ENCODE peak calls at places on chromosomes 2 and 18, in five cellular contexts. H, I, A, K and F are unnamed samples.

GRCh38 chr2:12320027-12320734 is 396.6 kb upstream of the TRIB2 start:
- DNase-seq in H (no peak), I (no peak), A (peak), K (no peak), F (peak)

GRCh38 chr2:119864318-119864717 is 104.6 kb downstream of the PTPN4 start:
- DNase-seq in H (no peak), I (no peak), A (no peak), K (no peak), F (no peak)

GRCh38 chr18:3044931-3045698 is 32.2 kb upstream of the LPIN2 start:
- DNase-seq in H (no peak), I (peak), A (no peak), K (no peak), F (no peak)

GRCh38 chr18:76721207-76721996 is 101.0 kb upstream of the ZNF236 start:
- DNase-seq in H (no peak), I (no peak), A (no peak), K (no peak), F (no peak)

GRCh38 chr2:2890901-2891300 is 486.7 kb downstream of the EIPR1 start:
- DNase-seq in H (no peak), I (no peak), A (no peak), K (no peak), F (no peak)

GRCh38 chr2:150109028-150109427 is 378.4 kb downstream of the RND3 start:
- DNase-seq in H (no peak), I (no peak), A (no peak), K (no peak), F (no peak)

GRCh38 chr18:13273800-13274199 is 55.2 kb downstream of the LDLRAD4 start:
- DNase-seq in H (no peak), I (no peak), A (no peak), K (no peak), F (no peak)

GRCh38 chr18:3451989-3452749 is 2.2 kb downstream of the TGIF1 start:
- DNase-seq in H (no peak), I (peak), A (peak), K (peak), F (peak)

GRCh38 chr2:131521961-131522781 is 5.5 kb upstream of the CCDC74A start:
- DNase-seq in H (no peak), I (no peak), A (no peak), K (no peak), F (no peak)

GRCh38 chr2:48525269-48525943 is 4.5 kb upstream of the STON1 start:
- DNase-seq in H (no peak), I (no peak), A (no peak), K (no peak), F (peak)

GRCh38 chr2:191670076-191670475 is 7.9 kb upstream of the NABP1 start:
- DNase-seq in H (no peak), I (no peak), A (no peak), K (no peak), F (no peak)

GRCh38 chr2:144217853-144218633 is 301.9 kb downstream of the ZEB2 start:
- DNase-seq in H (no peak), I (no peak), A (peak), K (no peak), F (no peak)

GRCh38 chr2:44271296-44271695 is 4.0 kb upstream of the SLC3A1 start:
- DNase-seq in H (no peak), I (no peak), A (no peak), K (peak), F (no peak)

GRCh38 chr2:111100765-111101162 is 19.9 kb upstream of the BCL2L11 start:
- DNase-seq in H (no peak), I (no peak), A (no peak), K (peak), F (no peak)

GRCh38 chr2:237475704-237476107 is 11.3 kb upstream of the MLPH start:
- DNase-seq in H (no peak), I (no peak), A (peak), K (peak), F (no peak)

GRCh38 chr2:154490540-154490939 is 208.0 kb upstream of the KCNJ3 start:
- DNase-seq in H (no peak), I (no peak), A (no peak), K (no peak), F (no peak)

GRCh38 chr2:121579326-121579725 is 48.6 kb downstream of the RNU4ATAC start:
- DNase-seq in H (no peak), I (no peak), A (no peak), K (no peak), F (no peak)

GRCh38 chr18:33983126-33983525 is 241.6 kb downstream of the NOL4 start:
- DNase-seq in H (no peak), I (no peak), A (no peak), K (no peak), F (no peak)

GRCh38 chr2:25331686-25332365 is 9.9 kb downstream of the DNMT3A start:
- DNase-seq in H (no peak), I (no peak), A (peak), K (no peak), F (no peak)

GRCh38 chr2:188079176-188079575 is 212.5 kb upstream of the GULP1 start:
- DNase-seq in H (no peak), I (no peak), A (peak), K (no peak), F (no peak)

GRCh38 chr2:6906165-6906751 is 11.0 kb upstream of the RNF144A start:
- DNase-seq in H (no peak), I (no peak), A (no peak), K (no peak), F (no peak)

GRCh38 chr2:102056079-102056581 is 64.4 kb downstream of the IL1R2 start:
- DNase-seq in H (no peak), I (no peak), A (no peak), K (peak), F (no peak)

GRCh38 chr2:171550613-171551012 is 28.3 kb downstream of the CYBRD1 start:
- DNase-seq in H (no peak), I (no peak), A (peak), K (no peak), F (no peak)

DNA sequence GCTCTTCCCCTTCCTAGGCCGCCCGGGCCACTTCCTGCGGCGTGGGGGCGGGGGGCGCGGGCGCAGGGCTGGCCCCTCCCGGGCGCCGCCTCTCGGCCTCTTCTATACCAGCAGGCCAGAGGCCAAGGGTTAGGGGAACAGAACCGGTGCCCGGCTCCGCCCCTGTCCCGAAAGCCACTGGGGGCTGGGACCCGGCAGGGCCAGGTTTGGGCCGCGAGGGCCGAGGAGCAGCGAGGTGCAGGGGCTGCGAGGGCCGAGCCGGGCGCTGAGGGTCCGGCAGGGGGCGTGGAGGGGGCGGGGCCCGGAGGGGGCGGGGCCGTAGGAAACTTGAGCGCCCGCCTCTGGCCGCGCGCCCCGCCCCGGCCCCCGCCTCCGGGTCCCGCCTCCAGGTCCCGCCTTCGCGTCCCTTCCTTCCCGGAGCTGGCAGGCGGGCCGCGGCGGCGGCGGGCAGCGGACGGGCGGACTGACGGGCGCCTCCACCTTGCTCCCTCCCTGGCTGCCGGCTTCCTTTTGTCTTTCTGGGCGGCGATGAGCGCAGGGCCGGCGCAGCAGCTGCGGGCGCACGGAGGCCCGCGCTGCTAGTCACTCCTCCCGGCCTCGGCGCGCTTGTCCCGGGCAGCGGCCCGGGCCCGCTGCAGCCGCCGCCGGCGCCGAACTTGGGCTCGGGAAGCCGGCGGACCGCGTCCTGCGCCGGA is at the start of gene HPCAL1:
- DNase-seq in H (peak), I (peak), A (peak), K (peak), F (peak)
- TF ChIP-seq POLR2A in H (peak), I (no peak), A (peak), K (peak), F (peak)

DNA sequence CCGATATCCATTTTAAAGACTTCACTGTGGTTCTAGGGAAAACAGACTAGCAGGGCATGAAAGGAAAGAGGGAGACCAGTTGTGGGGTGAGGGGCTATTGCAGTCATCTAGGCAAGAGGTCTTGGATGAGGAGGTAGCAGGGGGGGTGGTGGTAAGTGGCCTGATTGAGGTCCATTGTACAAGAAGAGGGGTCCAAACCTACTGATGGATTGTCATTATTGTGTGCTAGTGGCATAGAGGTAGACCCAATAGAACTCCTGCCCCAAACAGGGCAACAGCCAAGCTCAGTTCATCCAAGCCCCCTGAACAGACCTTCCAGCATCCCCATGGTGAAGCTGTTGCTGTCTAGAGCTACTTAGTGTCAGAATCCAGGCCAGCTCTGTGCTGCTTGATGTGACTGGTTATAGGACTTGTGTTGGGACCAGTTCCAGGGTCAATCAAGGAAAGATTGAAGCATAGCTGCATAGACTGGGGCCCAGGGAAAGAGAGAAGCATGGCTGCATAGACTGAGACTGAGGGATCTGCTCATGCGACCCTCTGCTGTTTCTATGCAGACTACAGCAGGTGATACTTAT is 7.0 kb downstream of the ASAP2 start:
- DNase-seq in H (no peak), I (no peak), A (no peak), K (no peak), F (no peak)
- H3K27ac ChIP-seq in H (no peak), I (peak), A (no peak), K (no peak), F (peak)

GRCh38 chr2:226837334-226837733 is 1.5 kb downstream of the RHBDD1 start:
- DNase-seq in H (no peak), I (no peak), A (no peak), K (no peak), F (no peak)

GRCh38 chr2:226839960-226840359 is 4.1 kb downstream of the RHBDD1 start:
- DNase-seq in H (no peak), I (no peak), A (no peak), K (no peak), F (no peak)

GRCh38 chr2:226836548-226836885 is 663 bp downstream of the RHBDD1 start:
- DNase-seq in H (no peak), I (no peak), A (no peak), K (no peak), F (no peak)

GRCh38 chr2:226838758-226839555 is 3.1 kb downstream of the RHBDD1 start:
- DNase-seq in H (no peak), I (no peak), A (no peak), K (no peak), F (no peak)

DNA sequence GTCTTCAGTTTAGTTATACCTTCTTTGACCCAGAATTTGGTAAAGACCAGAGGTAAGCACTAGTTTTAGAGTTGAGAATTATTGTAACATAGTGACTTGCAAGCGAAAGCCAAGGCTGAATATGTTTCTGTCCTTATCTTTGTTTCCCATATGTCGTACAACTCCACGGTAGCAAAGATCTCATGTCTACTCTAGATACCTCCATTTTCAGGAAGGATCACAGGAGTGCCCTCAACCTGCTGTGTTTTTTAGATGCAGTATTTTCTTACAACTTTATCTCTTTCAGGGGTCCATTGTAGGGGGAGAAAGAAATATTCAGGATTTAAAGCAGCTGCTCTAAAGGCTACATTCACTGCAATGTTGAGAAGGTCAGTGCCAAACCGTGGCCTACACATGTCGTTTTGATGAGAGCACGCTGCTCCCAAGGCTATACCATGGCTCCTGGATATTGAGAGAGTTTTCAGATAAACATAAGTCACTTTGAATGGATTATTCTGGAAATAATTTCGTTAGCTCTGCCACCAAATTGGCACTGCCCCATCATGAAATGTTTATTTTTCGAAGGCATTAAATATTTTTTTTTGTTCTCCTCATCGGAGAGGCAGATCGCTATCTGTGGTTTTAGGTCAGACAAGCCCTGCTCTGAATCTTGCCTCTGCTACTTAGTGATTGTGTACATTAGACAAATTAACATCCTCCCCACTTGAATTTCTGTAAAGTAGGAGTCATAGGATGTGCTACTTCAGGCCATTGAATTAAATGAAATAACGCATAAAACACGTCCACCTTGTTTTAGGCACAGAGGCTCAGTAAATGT is 2.1 kb downstream of the RHBDD1 start:
- DNase-seq in H (no peak), I (no peak), A (no peak), K (peak), F (no peak)
- TF ChIP-seq POLR2A in H (no peak), I (no peak), A (no peak), K (peak), F (no peak)

GRCh38 chr18:64273724-64274123 is 124.8 kb upstream of the LINC00305 start:
- DNase-seq in H (no peak), I (no peak), A (no peak), K (no peak), F (no peak)
- H3K27ac ChIP-seq in H (no peak), I (no peak), A (no peak), K (no peak), F (no peak)

GRCh38 chr2:55268288-55268906 is 634 bp downstream of the MTIF2 start:
- DNase-seq in H (no peak), I (no peak), A (no peak), K (no peak), F (no peak)

GRCh38 chr2:55268907-55269611 is at the start of gene MTIF2:
- DNase-seq in H (peak), I (peak), A (peak), K (peak), F (peak)
- TF ChIP-seq POLR2A in H (peak), I (no peak), A (peak), K (peak), F (no peak)